ENCODE peak calls at places on chromosomes 12 and 14, in six cellular contexts. One of them, this sample, is unnamed.
A peak's percentile ranks its signal among the peaks of the same experiment; 100 is the strongest.

GRCh38 chr12:117012189-117012805 is 86.9 kb downstream of the TESC start:
- DNase-seq in endothelial cell: no peak
- DNase-seq in WERI-Rb-1: no peak
- DNase-seq in LNCaP clone FGC: no peak
- DNase-seq in WTC11: no peak
- DNase-seq in foreskin fibroblast: peak; percentile 20
- DNase-seq in this sample: no peak

GRCh38 chr14:22190411-22191191 is 398.4 kb downstream of the DAD1 start:
- DNase-seq in WTC11: no peak
- DNase-seq in LNCaP clone FGC: no peak
- DNase-seq in WERI-Rb-1: no peak
- DNase-seq in foreskin fibroblast: no peak
- DNase-seq in endothelial cell: no peak
- DNase-seq in this sample: no peak

GRCh38 chr14:91975763-91976162 is 28.3 kb upstream of the FBLN5 start:
- DNase-seq in WTC11: no peak
- DNase-seq in foreskin fibroblast: no peak
- DNase-seq in WERI-Rb-1: no peak
- DNase-seq in LNCaP clone FGC: no peak
- DNase-seq in endothelial cell: no peak
- DNase-seq in this sample: no peak

GRCh38 chr12:96427269-96427729 is 27.1 kb upstream of the CDK17 start:
- DNase-seq in endothelial cell: peak; percentile 16
- DNase-seq in WERI-Rb-1: peak; percentile 14
- DNase-seq in WTC11: no peak
- DNase-seq in foreskin fibroblast: peak; percentile 100
- DNase-seq in LNCaP clone FGC: no peak
- DNase-seq in this sample: no peak

GRCh38 chr14:90574640-90575131 is 177.9 kb downstream of the CALM1 start:
- DNase-seq in WERI-Rb-1: no peak
- DNase-seq in endothelial cell: no peak
- DNase-seq in foreskin fibroblast: no peak
- DNase-seq in LNCaP clone FGC: no peak
- DNase-seq in WTC11: no peak
- DNase-seq in this sample: no peak

GRCh38 chr12:92582888-92583287 is 119.9 kb upstream of the PLEKHG7 start:
- DNase-seq in WTC11: no peak
- DNase-seq in endothelial cell: no peak
- DNase-seq in LNCaP clone FGC: no peak
- DNase-seq in foreskin fibroblast: peak; percentile 62
- DNase-seq in WERI-Rb-1: no peak
- DNase-seq in this sample: no peak

GRCh38 chr12:79415754-79416435 is 274.9 kb downstream of the PAWR start:
- DNase-seq in WERI-Rb-1: no peak
- DNase-seq in WTC11: no peak
- DNase-seq in foreskin fibroblast: peak; percentile 32
- DNase-seq in LNCaP clone FGC: peak; percentile 75
- DNase-seq in endothelial cell: no peak
- DNase-seq in this sample: no peak

GRCh38 chr12:54882074-54882473 is 27.8 kb downstream of the MUCL1 start:
- DNase-seq in foreskin fibroblast: no peak
- DNase-seq in endothelial cell: no peak
- DNase-seq in LNCaP clone FGC: peak; percentile 92
- DNase-seq in WTC11: no peak
- DNase-seq in WERI-Rb-1: no peak
- DNase-seq in this sample: no peak

GRCh38 chr12:132597333-132598283 is 12.8 kb downstream of the LRCOL1 start:
- DNase-seq in foreskin fibroblast: peak; percentile 84
- DNase-seq in LNCaP clone FGC: no peak
- DNase-seq in WTC11: peak; percentile 23
- DNase-seq in WERI-Rb-1: peak; percentile 56
- DNase-seq in endothelial cell: no peak
- DNase-seq in this sample: no peak

GRCh38 chr12:117309276-117309885 is 52.0 kb downstream of the NOS1 start:
- DNase-seq in foreskin fibroblast: no peak
- DNase-seq in LNCaP clone FGC: peak; percentile 52
- DNase-seq in WTC11: no peak
- DNase-seq in WERI-Rb-1: no peak
- DNase-seq in endothelial cell: no peak
- DNase-seq in this sample: no peak

GRCh38 chr12:121892673-121893561 is 4.3 kb downstream of the PSMD9 start:
- DNase-seq in WTC11: no peak
- DNase-seq in WERI-Rb-1: no peak
- DNase-seq in endothelial cell: no peak
- DNase-seq in LNCaP clone FGC: no peak
- DNase-seq in foreskin fibroblast: peak; percentile 37
- DNase-seq in this sample: no peak

GRCh38 chr12:121888478-121889266 is at the start of gene PSMD9:
- DNase-seq in LNCaP clone FGC: peak; percentile 93
- DNase-seq in foreskin fibroblast: peak; percentile 100
- DNase-seq in endothelial cell: peak; percentile 98
- DNase-seq in WERI-Rb-1: peak; percentile 97
- DNase-seq in WTC11: peak; percentile 98
- DNase-seq in this sample: peak; percentile 96

GRCh38 chr12:121883315-121883660 is 5.3 kb upstream of the PSMD9 start:
- DNase-seq in WERI-Rb-1: no peak
- DNase-seq in endothelial cell: no peak
- DNase-seq in LNCaP clone FGC: no peak
- DNase-seq in foreskin fibroblast: peak; percentile 45
- DNase-seq in WTC11: peak; percentile 20
- DNase-seq in this sample: no peak

GRCh38 chr12:121889267-121889624 is 656 bp downstream of the PSMD9 start:
- DNase-seq in foreskin fibroblast: peak; percentile 13
- DNase-seq in WTC11: no peak
- DNase-seq in endothelial cell: no peak
- DNase-seq in WERI-Rb-1: no peak
- DNase-seq in LNCaP clone FGC: no peak
- DNase-seq in this sample: no peak

GRCh38 chr12:121888083-121888477 is 510 bp upstream of the PSMD9 start:
- DNase-seq in WERI-Rb-1: no peak
- DNase-seq in foreskin fibroblast: no peak
- DNase-seq in LNCaP clone FGC: no peak
- DNase-seq in endothelial cell: no peak
- DNase-seq in WTC11: no peak
- DNase-seq in this sample: no peak
- TF ChIP-seq CTCF in WERI-Rb-1: no peak
- TF ChIP-seq CTCF in foreskin fibroblast: no peak
- TF ChIP-seq CTCF in LNCaP clone FGC: no peak
- TF ChIP-seq CTCF in endothelial cell: no peak
- TF ChIP-seq CTCF in WTC11: no peak
- TF ChIP-seq CTCF in this sample: no peak

GRCh38 chr12:113149361-113150150 is at the start of gene CFAP73:
- DNase-seq in foreskin fibroblast: peak; percentile 84
- DNase-seq in WTC11: peak; percentile 93
- DNase-seq in endothelial cell: peak; percentile 79
- DNase-seq in LNCaP clone FGC: no peak
- DNase-seq in WERI-Rb-1: peak; percentile 82
- DNase-seq in this sample: no peak
- TF ChIP-seq CTCF in foreskin fibroblast: no peak
- TF ChIP-seq CTCF in WTC11: no peak
- TF ChIP-seq CTCF in endothelial cell: no peak
- TF ChIP-seq CTCF in LNCaP clone FGC: no peak
- TF ChIP-seq CTCF in WERI-Rb-1: no peak
- TF ChIP-seq CTCF in this sample: no peak

DNA sequence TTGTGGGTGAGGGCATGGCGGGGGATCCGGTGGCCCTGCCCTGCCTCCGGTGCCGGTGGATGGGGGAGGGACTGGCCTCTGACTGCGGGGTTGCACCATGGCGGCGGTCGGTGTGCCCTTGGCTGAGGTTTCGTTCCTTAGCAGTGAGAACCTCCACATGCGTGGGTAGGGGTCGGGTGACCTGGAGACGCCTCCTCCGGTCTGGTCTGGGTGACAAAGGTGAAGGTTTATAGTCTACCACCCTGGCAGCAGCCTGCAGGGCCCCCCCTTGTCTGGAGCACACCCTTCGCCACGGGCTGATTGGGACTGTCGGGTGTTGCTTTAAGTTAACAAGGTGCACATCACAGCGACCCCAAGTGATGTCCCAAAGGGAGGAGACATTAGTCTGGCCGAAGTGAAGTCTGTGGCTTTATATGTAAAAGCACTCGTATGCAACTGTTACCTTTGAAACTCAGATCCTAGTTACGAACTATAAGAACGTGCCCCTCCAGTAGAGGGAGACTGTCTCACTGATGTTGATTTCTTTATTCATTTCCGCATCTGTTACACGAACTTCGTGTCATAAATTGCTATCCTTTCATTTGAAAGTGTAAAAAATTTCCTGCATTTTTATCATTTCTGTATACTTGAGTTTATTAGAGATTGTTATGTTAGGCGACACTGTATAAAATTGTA is 74.4 kb downstream of the WDR20 start:
- DNase-seq in WERI-Rb-1: no peak
- DNase-seq in foreskin fibroblast: no peak
- DNase-seq in LNCaP clone FGC: no peak
- DNase-seq in WTC11: no peak
- DNase-seq in endothelial cell: no peak
- DNase-seq in this sample: no peak
- TF ChIP-seq CTCF in WERI-Rb-1: no peak
- TF ChIP-seq CTCF in foreskin fibroblast: no peak
- TF ChIP-seq CTCF in LNCaP clone FGC: peak; percentile 40
- TF ChIP-seq CTCF in WTC11: no peak
- TF ChIP-seq CTCF in endothelial cell: no peak
- TF ChIP-seq CTCF in this sample: no peak

GRCh38 chr12:49019435-49020317 is 1.1 kb upstream of the PRKAG1 start:
- DNase-seq in WTC11: peak; percentile 58
- DNase-seq in endothelial cell: peak; percentile 52
- DNase-seq in LNCaP clone FGC: no peak
- DNase-seq in foreskin fibroblast: peak; percentile 51
- DNase-seq in WERI-Rb-1: peak; percentile 61
- DNase-seq in this sample: peak; percentile 77
- TF ChIP-seq CTCF in WTC11: no peak
- TF ChIP-seq CTCF in endothelial cell: peak; percentile 22
- TF ChIP-seq CTCF in LNCaP clone FGC: peak; percentile 27
- TF ChIP-seq CTCF in foreskin fibroblast: peak; percentile 25
- TF ChIP-seq CTCF in WERI-Rb-1: peak; percentile 73
- TF ChIP-seq CTCF in this sample: peak; percentile 44

DNA sequence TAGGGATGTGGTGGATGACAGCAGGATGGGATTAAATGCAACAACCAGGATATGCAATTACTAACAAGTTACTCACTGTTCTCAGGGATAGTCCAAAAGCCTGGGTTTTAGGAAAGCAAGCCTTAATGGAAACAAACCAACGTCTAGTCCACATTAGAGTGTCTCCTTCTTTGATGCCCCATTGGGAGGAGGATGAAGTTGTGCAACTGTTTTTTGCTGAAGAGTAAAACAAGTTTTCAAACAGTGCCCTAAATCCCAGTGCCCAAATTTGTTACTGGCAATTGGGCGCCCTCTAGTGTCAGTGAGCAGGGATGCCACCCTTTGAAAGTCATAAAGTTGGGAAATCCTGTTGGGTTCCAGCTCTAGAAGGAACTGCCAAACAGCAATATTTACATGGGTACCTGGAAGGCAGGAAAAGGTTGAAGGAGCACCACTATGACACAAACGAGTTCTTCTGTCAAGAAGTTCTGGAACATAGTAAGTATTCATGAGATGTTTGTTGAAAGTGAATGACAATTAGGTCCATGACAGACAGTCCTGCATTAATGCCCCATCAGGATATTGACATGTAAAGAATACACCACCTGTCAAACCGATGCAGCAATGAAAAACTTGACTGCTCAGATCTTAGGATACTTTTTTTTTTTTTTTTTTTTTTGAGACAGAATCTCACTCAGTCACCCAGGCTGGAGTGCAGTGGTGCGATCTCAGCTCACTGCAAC is 11.1 kb upstream of the DPF3 start:
- DNase-seq in LNCaP clone FGC: peak; percentile 49
- DNase-seq in WERI-Rb-1: peak; percentile 55
- DNase-seq in foreskin fibroblast: peak; percentile 90
- DNase-seq in WTC11: peak; percentile 55
- DNase-seq in endothelial cell: peak; percentile 60
- DNase-seq in this sample: peak; percentile 56
- TF ChIP-seq CTCF in LNCaP clone FGC: peak; percentile 95
- TF ChIP-seq CTCF in WERI-Rb-1: peak; percentile 77
- TF ChIP-seq CTCF in foreskin fibroblast: peak; percentile 96
- TF ChIP-seq CTCF in WTC11: peak; percentile 96
- TF ChIP-seq CTCF in endothelial cell: peak; percentile 97
- TF ChIP-seq CTCF in this sample: peak; percentile 87

GRCh38 chr12:89390802-89391673 is 38.7 kb upstream of the DUSP6 start:
- DNase-seq in WTC11: no peak
- DNase-seq in LNCaP clone FGC: no peak
- DNase-seq in endothelial cell: no peak
- DNase-seq in WERI-Rb-1: no peak
- DNase-seq in foreskin fibroblast: peak; percentile 84
- DNase-seq in this sample: no peak

GRCh38 chr12:89392401-89392800 is 40.1 kb upstream of the DUSP6 start:
- DNase-seq in endothelial cell: no peak
- DNase-seq in foreskin fibroblast: no peak
- DNase-seq in WERI-Rb-1: no peak
- DNase-seq in LNCaP clone FGC: no peak
- DNase-seq in WTC11: no peak
- DNase-seq in this sample: no peak

GRCh38 chr12:89391726-89392336 is 39.5 kb upstream of the DUSP6 start:
- DNase-seq in foreskin fibroblast: no peak
- DNase-seq in endothelial cell: no peak
- DNase-seq in WERI-Rb-1: no peak
- DNase-seq in LNCaP clone FGC: no peak
- DNase-seq in WTC11: no peak
- DNase-seq in this sample: no peak

GRCh38 chr12:89393551-89394121 is 41.3 kb upstream of the DUSP6 start:
- DNase-seq in WERI-Rb-1: no peak
- DNase-seq in endothelial cell: no peak
- DNase-seq in WTC11: no peak
- DNase-seq in foreskin fibroblast: no peak
- DNase-seq in LNCaP clone FGC: no peak
- DNase-seq in this sample: no peak

GRCh38 chr12:89389755-89390661 is 37.7 kb upstream of the DUSP6 start:
- DNase-seq in WTC11: no peak
- DNase-seq in endothelial cell: no peak
- DNase-seq in LNCaP clone FGC: no peak
- DNase-seq in foreskin fibroblast: peak; percentile 23
- DNase-seq in WERI-Rb-1: no peak
- DNase-seq in this sample: no peak
- TF ChIP-seq CTCF in WTC11: no peak
- TF ChIP-seq CTCF in endothelial cell: no peak
- TF ChIP-seq CTCF in LNCaP clone FGC: no peak
- TF ChIP-seq CTCF in foreskin fibroblast: no peak
- TF ChIP-seq CTCF in WERI-Rb-1: no peak
- TF ChIP-seq CTCF in this sample: no peak

DNA sequence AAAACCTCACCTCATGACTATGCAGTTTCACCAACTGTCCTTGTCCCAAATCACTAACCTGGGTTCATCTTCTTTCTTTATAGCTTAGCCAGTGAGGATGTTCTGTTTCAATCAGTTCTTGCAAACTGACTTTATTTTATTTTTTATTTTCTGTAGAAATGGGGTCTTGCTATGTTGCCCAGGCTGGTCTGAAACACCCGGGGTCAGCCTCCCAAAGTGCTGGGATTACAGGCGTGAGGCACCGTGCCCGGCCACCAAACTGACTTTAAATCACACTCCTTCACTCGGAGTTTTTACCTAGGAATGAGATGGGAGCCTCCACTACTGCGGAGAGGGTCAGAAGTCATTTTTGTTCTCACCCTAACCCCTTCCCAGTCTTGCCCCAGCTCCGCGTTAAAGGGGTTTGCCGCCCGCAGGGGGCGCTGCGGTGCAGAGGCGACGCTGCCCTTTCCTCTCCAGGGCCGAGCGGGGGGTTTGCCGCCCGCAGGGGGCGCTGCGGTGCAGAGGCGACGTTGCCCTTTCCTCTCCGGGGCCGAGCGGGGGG is 7.0 kb upstream of the B4GALNT3 start:
- DNase-seq in endothelial cell: no peak
- DNase-seq in WTC11: peak; percentile 28
- DNase-seq in WERI-Rb-1: peak; percentile 47
- DNase-seq in foreskin fibroblast: no peak
- DNase-seq in LNCaP clone FGC: no peak
- DNase-seq in this sample: peak; percentile 74
- TF ChIP-seq CTCF in endothelial cell: no peak
- TF ChIP-seq CTCF in WTC11: no peak
- TF ChIP-seq CTCF in WERI-Rb-1: peak; percentile 43
- TF ChIP-seq CTCF in foreskin fibroblast: no peak
- TF ChIP-seq CTCF in LNCaP clone FGC: peak; percentile 48
- TF ChIP-seq CTCF in this sample: peak; percentile 90

This sample was measured in GM13977.